ENCODE peak calls at places on chromosomes 1 and 21, in six cellular contexts. D is CD8-positive, alpha-beta T cell; Q is heart left ventricle; H is A549; P is GM12864; X is HFF-Myc. W is an unnamed sample.
A peak's percentile ranks its signal among the peaks of the same experiment; 100 is the strongest.

GRCh38 chr1:201624741-201625646 is 86.1 kb downstream of the NAV1 start:
- DNase-seq in D (no peak), Q (no peak), H (no peak), P (no peak), X (peak; percentile 86), W (peak; percentile 86)

GRCh38 chr1:101137144-101138126 is 99.4 kb upstream of the S1PR1 start:
- DNase-seq in D (no peak), Q (no peak), H (no peak), P (no peak), X (no peak), W (peak; percentile 50)

GRCh38 chr1:230268371-230269170 is 157.6 kb downstream of the PGBD5 start:
- DNase-seq in D (no peak), Q (no peak), H (peak; percentile 89), P (no peak), X (peak; percentile 46), W (peak; percentile 66)

GRCh38 chr1:70336050-70336449 is 18.5 kb downstream of the ANKRD13C start:
- DNase-seq in D (no peak), Q (no peak), H (no peak), P (no peak), X (no peak), W (no peak)

GRCh38 chr1:2003564-2004131 is at the start of gene CFAP74:
- DNase-seq in D (no peak), Q (no peak), H (no peak), P (no peak), X (no peak), W (no peak)

GRCh38 chr1:181099152-181100014 is 10.9 kb downstream of the IER5 start:
- DNase-seq in D (no peak), Q (no peak), H (no peak), P (peak; percentile 78), X (no peak), W (no peak)

GRCh38 chr1:43072314-43072713 is 99.8 kb downstream of the EBNA1BP2 start:
- DNase-seq in D (no peak), Q (no peak), H (no peak), P (no peak), X (no peak), W (no peak)

GRCh38 chr1:86450847-86451246 is 17.9 kb upstream of the CLCA1 start:
- DNase-seq in D (no peak), Q (no peak), H (no peak), P (no peak), X (no peak), W (no peak)

GRCh38 chr21:33042812-33043211 is 17.1 kb downstream of the OLIG2 start:
- DNase-seq in D (no peak), Q (no peak), H (peak; percentile 8), P (no peak), X (peak; percentile 58), W (peak; percentile 83)

GRCh38 chr1:51653127-51653526 is 36.2 kb downstream of the OSBPL9 start:
- DNase-seq in D (no peak), Q (no peak), H (no peak), P (no peak), X (no peak), W (no peak)

GRCh38 chr1:234957330-234958065 is 171.1 kb downstream of the TOMM20 start:
- DNase-seq in D (no peak), Q (no peak), H (peak; percentile 95), P (no peak), X (peak; percentile 93), W (peak; percentile 95)

GRCh38 chr21:37907076-37907475 is 9.2 kb downstream of the KCNJ6 start:
- DNase-seq in D (no peak), Q (no peak), H (no peak), P (no peak), X (no peak), W (no peak)

GRCh38 chr1:55179177-55179835 is 35.9 kb downstream of the USP24 start:
- DNase-seq in D (no peak), Q (no peak), H (no peak), P (no peak), X (no peak), W (no peak)

GRCh38 chr21:33644383-33645074 is 2.2 kb downstream of the ITSN1 start:
- DNase-seq in D (no peak), Q (no peak), H (no peak), P (no peak), X (no peak), W (no peak)

GRCh38 chr1:164702664-164703063 is 143.7 kb downstream of the PBX1 start:
- DNase-seq in D (no peak), Q (no peak), H (no peak), P (no peak), X (no peak), W (no peak)

GRCh38 chr1:59730759-59731478 is 83.8 kb upstream of the HOOK1 start:
- DNase-seq in D (no peak), Q (peak; percentile 64), H (peak; percentile 40), P (no peak), X (peak; percentile 86), W (peak; percentile 95)

GRCh38 chr1:17259233-17259873 is 10.5 kb downstream of the PADI3 start:
- DNase-seq in D (no peak), Q (no peak), H (no peak), P (no peak), X (peak; percentile 17), W (no peak)

GRCh38 chr1:7454895-7455784 is 316.0 kb upstream of the VAMP3 start:
- DNase-seq in D (no peak), Q (no peak), H (no peak), P (no peak), X (no peak), W (peak; percentile 85)

GRCh38 chr1:207670997-207671396 is 26.1 kb downstream of the CR1L start:
- DNase-seq in D (no peak), Q (no peak), H (no peak), P (no peak), X (no peak), W (no peak)

GRCh38 chr1:230308039-230308438 is 118.1 kb downstream of the PGBD5 start:
- DNase-seq in D (no peak), Q (peak; percentile 69), H (peak; percentile 75), P (no peak), X (peak; percentile 27), W (peak; percentile 82)

GRCh38 chr1:172637522-172637921 is 21.4 kb upstream of the FASLG start:
- DNase-seq in D (no peak), Q (no peak), H (no peak), P (no peak), X (no peak), W (peak; percentile 73)

GRCh38 chr1:64877598-64877997 is 88.8 kb downstream of the JAK1 start:
- DNase-seq in D (no peak), Q (no peak), H (no peak), P (no peak), X (no peak), W (no peak)

GRCh38 chr21:36696390-36696639 is 2.6 kb upstream of the SIM2 start:
- DNase-seq in D (no peak), Q (no peak), H (no peak), P (no peak), X (no peak), W (no peak)

GRCh38 chr1:43388613-43389012 is 987 bp downstream of the MED8 start:
- DNase-seq in D (no peak), Q (no peak), H (no peak), P (no peak), X (no peak), W (no peak)

GRCh38 chr1:24297187-24297851 is 21.8 kb upstream of the GRHL3 start:
- DNase-seq in D (no peak), Q (no peak), H (no peak), P (no peak), X (no peak), W (no peak)

GRCh38 chr21:26513212-26513611 is 59.9 kb downstream of the CYYR1 start:
- DNase-seq in D (no peak), Q (no peak), H (no peak), P (no peak), X (no peak), W (peak; percentile 90)

GRCh38 chr1:147773215-147773715 is 12.9 kb upstream of the GJA5 start:
- DNase-seq in D (no peak), Q (no peak), H (no peak), P (no peak), X (no peak), W (no peak)
- H3K4me3 ChIP-seq in D (no peak overlapping the region), Q (peak overlapping the region; percentile 46), H (no peak overlapping the region), P (no peak overlapping the region), X (no peak overlapping the region), W (no peak overlapping the region)

GRCh38 chr1:150346316-150346715 is 17.6 kb upstream of the RPRD2 start:
- DNase-seq in D (no peak), Q (no peak), H (no peak), P (no peak), X (no peak), W (no peak)
- H3K4me3 ChIP-seq in D (no peak overlapping the region), Q (no peak overlapping the region), H (no peak overlapping the region), P (no peak overlapping the region), X (no peak overlapping the region), W (no peak overlapping the region)

GRCh38 chr1:16158993-16159831 is 3.3 kb upstream of the EPHA2 start:
- DNase-seq in D (no peak), Q (no peak), H (no peak), P (no peak), X (no peak), W (no peak)
- H3K4me3 ChIP-seq in D (no peak overlapping the region), Q (no peak overlapping the region), H (no peak overlapping the region), P (no peak overlapping the region), X (no peak overlapping the region), W (no peak overlapping the region)

DNA sequence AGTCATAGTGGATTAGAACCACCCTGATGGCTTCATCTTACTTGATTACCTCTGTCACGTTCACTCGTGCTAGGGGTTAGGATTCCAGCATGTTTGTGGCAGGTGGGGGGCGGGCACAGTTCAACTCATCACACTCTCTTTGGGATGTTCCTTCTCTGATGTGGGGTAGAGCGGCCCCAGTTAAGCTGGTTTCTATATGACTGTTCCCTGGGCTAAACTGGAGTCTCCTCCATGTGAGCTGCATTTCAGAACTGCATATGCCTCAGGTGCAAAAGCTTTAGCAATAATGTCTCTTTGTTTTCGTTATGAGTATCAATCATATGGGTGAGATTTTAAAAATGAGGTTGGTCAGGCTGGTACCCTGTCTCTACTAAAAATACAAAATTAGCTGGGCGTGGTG is 393.2 kb downstream of the RPS6KC1 start:
- DNase-seq in D (no peak), Q (no peak), H (no peak), P (no peak), X (no peak), W (no peak)
- H3K4me3 ChIP-seq in D (no peak overlapping the region), Q (no peak overlapping the region), H (no peak overlapping the region), P (no peak overlapping the region), X (no peak overlapping the region), W (no peak overlapping the region)

W was measured in astrocyte of the cerebellum.